ENCODE peak calls at places on chromosomes 5 and 9, in seven cellular contexts. F is IMR-90, H is H9, Q is H1, P is mesenchymal stem cell, N is mesendoderm, A is trophoblast cell. R is an unnamed sample.

GRCh38 chr9:92100237-92100911 is 14.8 kb downstream of the SPTLC1 start:
- DNase-seq in F (peak), H (no peak), Q (no peak), P (peak), N (peak), A (peak), R (no peak)

GRCh38 chr9:105251733-105252404 is 7.4 kb downstream of the SLC44A1 start:
- DNase-seq in F (no peak), H (no peak), Q (no peak), P (no peak), N (no peak), A (peak), R (no peak)

GRCh38 chr5:172450861-172451695 is 3.2 kb downstream of the SH3PXD2B start:
- DNase-seq in F (no peak), H (peak), Q (peak), P (peak), N (peak), A (peak), R (no peak)

GRCh38 chr5:173498871-173499470 is 117.5 kb downstream of the BOD1 start:
- DNase-seq in F (peak), H (peak), Q (peak), P (no peak), N (peak), A (no peak), R (peak)

GRCh38 chr5:129771058-129771838 is 23.4 kb downstream of the MINAR2 start:
- DNase-seq in F (peak), H (peak), Q (peak), P (peak), N (peak), A (peak), R (peak)

GRCh38 chr5:151447174-151448037 is at the start of gene SLC36A1:
- DNase-seq in F (peak), H (peak), Q (peak), P (peak), N (peak), A (peak), R (peak)

GRCh38 chr5:108212775-108213346 is 169.0 kb downstream of the FBXL17 start:
- DNase-seq in F (peak), H (peak), Q (no peak), P (peak), N (peak), A (no peak), R (no peak)

GRCh38 chr9:91729558-91729842 is 220.5 kb downstream of the ROR2 start:
- DNase-seq in F (no peak), H (no peak), Q (no peak), P (no peak), N (no peak), A (no peak), R (no peak)

GRCh38 chr9:136093995-136094881 is 851 bp downstream of the NACC2 start:
- DNase-seq in F (peak), H (no peak), Q (no peak), P (peak), N (peak), A (peak), R (peak)

GRCh38 chr5:137201876-137202275 is 297.2 kb downstream of the SPOCK1 start:
- DNase-seq in F (peak), H (no peak), Q (no peak), P (peak), N (peak), A (peak), R (no peak)

GRCh38 chr9:37675661-37676060 is 24.9 kb downstream of the FRMPD1 start:
- DNase-seq in F (no peak), H (no peak), Q (no peak), P (no peak), N (no peak), A (no peak), R (no peak)

GRCh38 chr9:93593144-93593655 is 16.8 kb downstream of the PHF2 start:
- DNase-seq in F (no peak), H (no peak), Q (no peak), P (no peak), N (peak), A (no peak), R (no peak)

GRCh38 chr5:167049043-167049663 is 1242.3 kb upstream of the WWC1 start:
- DNase-seq in F (no peak), H (peak), Q (no peak), P (peak), N (peak), A (peak), R (no peak)

GRCh38 chr5:172904643-172905345 is 54.4 kb upstream of the RPL26L1 start:
- DNase-seq in F (peak), H (peak), Q (no peak), P (peak), N (peak), A (peak), R (no peak)

GRCh38 chr9:92679413-92680165 is 9.7 kb upstream of the IPPK start:
- DNase-seq in F (no peak), H (no peak), Q (peak), P (no peak), N (no peak), A (no peak), R (no peak)

GRCh38 chr5:50958852-50959457 is 292.5 kb downstream of the PARP8 start:
- DNase-seq in F (peak), H (no peak), Q (no peak), P (peak), N (peak), A (peak), R (peak)

GRCh38 chr5:29508131-29508530 is 1685.4 kb upstream of the CDH6 start:
- DNase-seq in F (no peak), H (no peak), Q (no peak), P (no peak), N (no peak), A (no peak), R (no peak)

GRCh38 chr9:107737987-107738743 is 248.6 kb upstream of the KLF4 start:
- DNase-seq in F (peak), H (no peak), Q (no peak), P (peak), N (no peak), A (no peak), R (no peak)

GRCh38 chr5:54438601-54439399 is 16.7 kb upstream of the HSPB3 start:
- DNase-seq in F (no peak), H (no peak), Q (no peak), P (no peak), N (no peak), A (peak), R (no peak)

GRCh38 chr9:124574944-124575343 is 67.7 kb upstream of the NR5A1 start:
- DNase-seq in F (peak), H (no peak), Q (no peak), P (peak), N (no peak), A (no peak), R (no peak)

GRCh38 chr5:145244788-145245187 is 590.4 kb downstream of the PRELID2 start:
- DNase-seq in F (peak), H (no peak), Q (no peak), P (no peak), N (no peak), A (no peak), R (no peak)

GRCh38 chr5:132559661-132560060 is 2.9 kb downstream of the RAD50 start:
- DNase-seq in F (no peak), H (no peak), Q (no peak), P (no peak), N (no peak), A (no peak), R (no peak)

GRCh38 chr5:54525692-54526091 is 8.1 kb downstream of the SNX18 start:
- DNase-seq in F (no peak), H (no peak), Q (no peak), P (no peak), N (no peak), A (no peak), R (no peak)

GRCh38 chr9:94922098-94922607 is 195.7 kb downstream of the AOPEP start:
- DNase-seq in F (peak), H (no peak), Q (no peak), P (peak), N (no peak), A (peak), R (no peak)

GRCh38 chr9:127384901-127385300 is 12.1 kb upstream of the SLC2A8 start:
- DNase-seq in F (no peak), H (no peak), Q (no peak), P (no peak), N (peak), A (no peak), R (no peak)

GRCh38 chr5:171451421-171451820 is 32.0 kb downstream of the FGF18 start:
- DNase-seq in F (no peak), H (no peak), Q (no peak), P (no peak), N (no peak), A (no peak), R (no peak)

GRCh38 chr5:164191240-164191639 is 685.8 kb downstream of the MAT2B start:
- DNase-seq in F (peak), H (no peak), Q (no peak), P (no peak), N (no peak), A (no peak), R (no peak)

GRCh38 chr5:23977365-23977764 is 470.0 kb downstream of the PRDM9 start:
- DNase-seq in F (no peak), H (no peak), Q (no peak), P (no peak), N (peak), A (no peak), R (no peak)

GRCh38 chr9:127726871-127727270 is 8.2 kb downstream of the TOR2A start:
- DNase-seq in F (no peak), H (no peak), Q (no peak), P (no peak), N (no peak), A (no peak), R (no peak)

GRCh38 chr5:124182133-124182532 is 564.3 kb downstream of the ZNF608 start:
- DNase-seq in F (no peak), H (no peak), Q (no peak), P (no peak), N (no peak), A (no peak), R (no peak)

GRCh38 chr9:89649045-89649691 is 44.4 kb downstream of the GADD45G start:
- DNase-seq in F (no peak), H (no peak), Q (no peak), P (no peak), N (no peak), A (no peak), R (no peak)

GRCh38 chr5:111422747-111423455 is 89.4 kb downstream of the STARD4 start:
- DNase-seq in F (no peak), H (no peak), Q (no peak), P (no peak), N (no peak), A (no peak), R (no peak)
- H3K4ac ChIP-seq in F (no peak), H (no peak), Q (no peak), P (no peak), N (no peak), A (no peak), R (no peak)

GRCh38 chr5:80504833-80505232 is 16.9 kb downstream of the FAM151B start:
- DNase-seq in F (no peak), H (no peak), Q (no peak), P (no peak), N (no peak), A (no peak), R (no peak)
- H3K4ac ChIP-seq in F (no peak), H (no peak), Q (no peak), P (no peak), N (no peak), A (no peak), R (no peak)

GRCh38 chr5:2178071-2178477 is 295.3 kb upstream of the IRX4 start:
- DNase-seq in F (no peak), H (peak), Q (no peak), P (no peak), N (no peak), A (no peak), R (no peak)

GRCh38 chr5:2175041-2175440 is 292.3 kb upstream of the IRX4 start:
- DNase-seq in F (no peak), H (no peak), Q (no peak), P (no peak), N (no peak), A (no peak), R (no peak)

GRCh38 chr5:2175842-2176404 is 293.2 kb upstream of the IRX4 start:
- DNase-seq in F (no peak), H (no peak), Q (no peak), P (no peak), N (no peak), A (no peak), R (no peak)

GRCh38 chr5:2177244-2177643 is 294.5 kb upstream of the IRX4 start:
- DNase-seq in F (no peak), H (no peak), Q (no peak), P (no peak), N (no peak), A (no peak), R (no peak)

GRCh38 chr5:2176581-2176980 is 293.9 kb upstream of the IRX4 start:
- DNase-seq in F (no peak), H (no peak), Q (no peak), P (no peak), N (no peak), A (peak), R (no peak)
- H3K4ac ChIP-seq in F (no peak), H (no peak), Q (no peak), P (no peak), N (no peak), A (no peak), R (no peak)

GRCh38 chr9:31100311-31100710 is 1284.1 kb upstream of the ACO1 start:
- DNase-seq in F (no peak), H (no peak), Q (no peak), P (no peak), N (no peak), A (no peak), R (no peak)
- H3K4ac ChIP-seq in F (no peak), H (no peak), Q (no peak), P (no peak), N (no peak), A (no peak), R (no peak)

DNA sequence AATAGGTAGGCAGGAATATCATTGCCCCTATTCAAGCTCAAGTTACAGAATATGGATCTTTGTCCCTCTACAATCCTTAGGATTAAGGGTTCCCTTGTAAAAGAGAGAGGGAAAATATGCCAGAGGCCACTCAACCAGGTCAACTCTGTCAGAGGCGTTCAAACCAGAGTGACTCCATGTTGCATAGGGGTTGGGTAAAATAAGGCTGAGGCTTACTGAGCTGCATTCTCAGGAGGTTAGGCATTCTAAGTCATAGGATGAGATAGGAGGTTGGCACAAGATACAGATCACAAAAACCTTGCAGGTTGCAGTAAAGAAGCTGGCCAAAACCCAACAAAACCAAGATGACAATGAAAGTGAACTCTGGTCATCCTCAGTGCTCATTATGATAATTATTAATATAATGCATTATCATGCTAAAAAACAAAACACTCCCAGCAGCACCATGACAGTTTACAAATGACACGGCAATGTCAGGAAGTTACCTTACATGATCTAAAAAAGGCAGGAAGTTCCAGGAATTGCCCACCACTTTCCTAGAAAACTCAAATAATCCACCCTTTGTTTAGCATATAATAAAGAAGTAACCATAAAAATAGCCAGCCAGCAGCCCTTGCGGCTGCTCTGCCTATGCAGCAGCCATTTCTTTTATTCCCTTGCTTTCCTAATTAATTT is 64.8 kb downstream of the ERP44 start:
- DNase-seq in F (no peak), H (no peak), Q (no peak), P (no peak), N (no peak), A (peak), R (no peak)
- H3K4ac ChIP-seq in F (no peak), H (no peak), Q (no peak), P (no peak), N (no peak), A (no peak), R (no peak)

GRCh38 chr5:28400076-28400475 is 1361.7 kb upstream of the CDH9 start:
- DNase-seq in F (no peak), H (no peak), Q (no peak), P (no peak), N (no peak), A (no peak), R (no peak)
- H3K4ac ChIP-seq in F (no peak), H (no peak), Q (no peak), P (no peak), N (no peak), A (no peak), R (no peak)

GRCh38 chr9:98096091-98096490 is 22.9 kb downstream of the TRIM14 start:
- DNase-seq in F (no peak), H (no peak), Q (no peak), P (no peak), N (no peak), A (no peak), R (no peak)
- H3K4ac ChIP-seq in F (no peak), H (no peak), Q (no peak), P (no peak), N (no peak), A (no peak), R (no peak)

DNA sequence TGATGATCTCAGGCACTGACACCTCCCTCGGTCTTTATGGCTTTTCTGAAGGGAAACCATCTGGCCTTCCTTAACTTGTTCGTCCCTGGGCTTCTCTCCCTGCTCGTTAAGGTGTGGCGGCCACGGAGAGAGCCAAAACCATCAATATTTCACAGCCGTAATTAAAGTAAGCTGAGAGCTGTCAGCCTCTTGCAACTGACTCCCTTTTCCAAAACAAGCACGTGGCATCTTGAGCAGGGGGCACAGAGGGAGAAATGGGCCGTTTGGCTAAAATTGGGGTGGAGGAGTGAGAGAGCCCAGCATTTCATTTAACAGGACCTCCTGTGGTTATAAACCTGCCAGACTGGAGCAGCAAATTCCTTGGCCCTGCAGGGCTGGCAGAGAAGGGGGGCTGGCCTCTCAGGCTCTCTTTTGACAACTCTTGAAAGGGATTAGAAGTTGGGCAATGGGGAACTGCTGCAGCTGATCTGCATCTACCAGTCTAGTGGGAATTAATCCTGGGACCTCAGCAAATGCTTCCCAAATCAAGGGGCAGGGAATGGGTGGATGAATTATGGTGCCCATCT is 7.3 kb upstream of the POU4F3 start:
- DNase-seq in F (no peak), H (peak), Q (peak), P (no peak), N (peak), A (no peak), R (no peak)
- H3K4ac ChIP-seq in F (no peak), H (no peak), Q (no peak), P (no peak), N (no peak), A (no peak), R (no peak)

DNA sequence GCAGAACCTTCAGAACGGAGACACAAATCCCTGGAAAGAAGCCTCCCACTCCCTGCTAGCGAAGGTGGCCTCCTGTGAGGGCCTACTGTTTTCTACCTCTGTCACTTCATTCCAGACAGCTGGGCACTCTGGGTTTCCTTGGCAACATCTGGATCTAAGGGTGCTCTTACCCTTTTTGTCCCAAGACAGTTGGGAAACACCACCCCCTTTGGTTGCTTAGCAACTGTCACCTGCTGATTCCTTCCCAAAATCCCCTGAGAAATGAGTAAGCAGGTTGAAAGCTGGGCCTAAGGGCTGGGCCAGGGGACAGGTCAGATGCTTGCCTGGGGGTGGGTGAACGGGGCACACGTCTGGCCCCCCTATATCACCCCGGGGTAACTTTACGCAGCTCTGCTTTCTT is 29.4 kb downstream of the NANS start:
- DNase-seq in F (no peak), H (peak), Q (peak), P (no peak), N (peak), A (peak), R (peak)
- H3K4ac ChIP-seq in F (no peak), H (no peak), Q (no peak), P (no peak), N (no peak), A (no peak), R (no peak)

GRCh38 chr5:859798-860296 is 9.1 kb upstream of the ZDHHC11 start:
- DNase-seq in F (no peak), H (no peak), Q (no peak), P (no peak), N (no peak), A (no peak), R (no peak)

GRCh38 chr5:860506-861150 is 9.8 kb upstream of the ZDHHC11 start:
- DNase-seq in F (no peak), H (no peak), Q (no peak), P (no peak), N (no peak), A (no peak), R (no peak)

GRCh38 chr5:859391-859790 is 8.6 kb upstream of the ZDHHC11 start:
- DNase-seq in F (no peak), H (no peak), Q (no peak), P (no peak), N (no peak), A (peak), R (no peak)

GRCh38 chr5:856531-857425 is 6.0 kb upstream of the ZDHHC11 start:
- DNase-seq in F (no peak), H (no peak), Q (no peak), P (no peak), N (peak), A (no peak), R (no peak)

DNA sequence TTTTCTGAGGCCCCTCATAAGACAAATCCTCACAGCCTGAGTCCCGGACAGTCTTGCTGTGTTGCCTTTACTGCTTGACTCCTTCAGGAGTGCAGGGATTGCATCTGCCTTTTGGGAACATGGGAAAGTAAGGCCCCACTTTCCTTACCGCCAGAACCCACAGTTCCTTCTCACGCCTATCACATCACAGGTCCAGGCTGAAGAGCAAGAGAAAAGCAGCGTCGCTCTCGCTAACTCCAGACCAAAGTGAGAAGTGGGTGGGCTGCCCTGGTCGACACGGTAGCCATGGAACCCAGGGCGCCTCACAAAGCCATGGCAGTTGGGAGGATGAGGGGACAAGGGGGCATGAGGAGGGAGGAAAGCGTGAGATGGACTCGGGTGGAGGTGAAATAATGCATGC is 7.9 kb upstream of the ZDHHC11 start:
- DNase-seq in F (no peak), H (no peak), Q (no peak), P (no peak), N (no peak), A (no peak), R (no peak)
- H3K4ac ChIP-seq in F (no peak), H (no peak), Q (no peak), P (no peak), N (no peak), A (no peak), R (no peak)